ENCODE peak calls at places on chromosomes 12 and 14, in nine cellular contexts. K, S, T, I, Y, E, V, F and C are unnamed samples.

GRCh38 chr14:101055106-101055662 is 151.7 kb upstream of the RTL1 start:
- DNase-seq in K (peak; percentile 28), S (no peak), T (no peak), I (no peak), Y (no peak), E (no peak), V (no peak), F (no peak), C (no peak)

GRCh38 chr14:106652494-106652893 is 1126.1 kb downstream of the TMEM121 start:
- DNase-seq in K (no peak), S (no peak), T (no peak), I (no peak), Y (no peak), E (no peak), V (no peak), F (no peak), C (no peak)

GRCh38 chr12:130955238-130955816 is 1.6 kb downstream of the ADGRD1 start:
- DNase-seq in K (no peak), S (no peak), T (no peak), I (no peak), Y (no peak), E (no peak), V (no peak), F (no peak), C (no peak)

GRCh38 chr14:75794615-75795038 is 133.6 kb downstream of the TTLL5 start:
- DNase-seq in K (no peak), S (no peak), T (no peak), I (no peak), Y (peak; percentile 38), E (no peak), V (no peak), F (no peak), C (no peak)

GRCh38 chr12:560666-561065 is 100.9 kb downstream of the B4GALNT3 start:
- DNase-seq in K (no peak), S (no peak), T (no peak), I (no peak), Y (no peak), E (no peak), V (no peak), F (no peak), C (no peak)

GRCh38 chr14:33555710-33556350 is 395.0 kb downstream of the EGLN3 start:
- DNase-seq in K (no peak), S (no peak), T (no peak), I (no peak), Y (no peak), E (no peak), V (no peak), F (no peak), C (no peak)

GRCh38 chr12:56629459-56630179 is 507 bp downstream of the BAZ2A start:
- DNase-seq in K (peak; percentile 71), S (peak; percentile 19), T (no peak), I (no peak), Y (no peak), E (peak; percentile 72), V (peak; percentile 43), F (peak; percentile 27), C (peak; percentile 26)

GRCh38 chr14:25381498-25381897 is 331.6 kb upstream of the STXBP6 start:
- DNase-seq in K (no peak), S (no peak), T (no peak), I (no peak), Y (no peak), E (no peak), V (no peak), F (no peak), C (no peak)

GRCh38 chr12:117272690-117273089 is 82.4 kb upstream of the FBXO21 start:
- DNase-seq in K (no peak), S (no peak), T (no peak), I (no peak), Y (no peak), E (no peak), V (no peak), F (no peak), C (no peak)

GRCh38 chr14:20606190-20606901 is 15.2 kb upstream of the RNASE12 start:
- DNase-seq in K (no peak), S (no peak), T (peak; percentile 36), I (peak; percentile 5), Y (no peak), E (no peak), V (peak; percentile 44), F (no peak), C (peak; percentile 46)

GRCh38 chr12:46635818-46636217 is 190.0 kb downstream of the SLC38A4 start:
- DNase-seq in K (no peak), S (no peak), T (no peak), I (no peak), Y (no peak), E (no peak), V (no peak), F (no peak), C (no peak)

GRCh38 chr12:116495260-116495659 is 63.9 kb upstream of the MAP1LC3B2 start:
- DNase-seq in K (no peak), S (no peak), T (peak; percentile 17), I (no peak), Y (no peak), E (no peak), V (peak; percentile 41), F (no peak), C (peak; percentile 71)

GRCh38 chr12:19967486-19967885 is 400.9 kb upstream of the PDE3A start:
- DNase-seq in K (no peak), S (no peak), T (peak; percentile 36), I (no peak), Y (peak; percentile 92), E (no peak), V (peak; percentile 49), F (no peak), C (peak; percentile 49)